ENCODE peak calls at places on chromosome 13, in nine cellular contexts. One of them, this sample, is unnamed.
A peak's percentile ranks its signal among the peaks of the same experiment; 100 is the strongest.

GRCh38 chr13:31674056-31674455 is 65.3 kb upstream of the RXFP2 start:
- DNase-seq in stimulated activated CD4-positive, alpha-beta T cell treated with anti-CD3 and anti-CD28 coated beads, Interleukin-2, amount 100 ng/mL, for 24 hours: no peak
- DNase-seq in RPMI8226: no peak
- DNase-seq in cardiac muscle cell: peak; percentile 66
- DNase-seq in epithelial cell of esophagus: no peak
- DNase-seq in T-helper 1 cell: no peak
- DNase-seq in NCI-H82: no peak
- DNase-seq in ovary: no peak
- DNase-seq in CD8-positive, alpha-beta T cell: no peak
- DNase-seq in this sample: no peak

GRCh38 chr13:69296130-69296529 is 811.5 kb upstream of the ATXN8OS start:
- DNase-seq in NCI-H82: no peak
- DNase-seq in epithelial cell of esophagus: no peak
- DNase-seq in cardiac muscle cell: no peak
- DNase-seq in ovary: no peak
- DNase-seq in CD8-positive, alpha-beta T cell: no peak
- DNase-seq in RPMI8226: no peak
- DNase-seq in stimulated activated CD4-positive, alpha-beta T cell treated with anti-CD3 and anti-CD28 coated beads, Interleukin-2, amount 100 ng/mL, for 24 hours: no peak
- DNase-seq in T-helper 1 cell: no peak
- DNase-seq in this sample: no peak

GRCh38 chr13:94858856-94859811 is 146.8 kb upstream of the SOX21 start:
- DNase-seq in cardiac muscle cell: peak; percentile 87
- DNase-seq in ovary: peak; percentile 64
- DNase-seq in RPMI8226: no peak
- DNase-seq in epithelial cell of esophagus: no peak
- DNase-seq in CD8-positive, alpha-beta T cell: no peak
- DNase-seq in T-helper 1 cell: no peak
- DNase-seq in NCI-H82: no peak
- DNase-seq in stimulated activated CD4-positive, alpha-beta T cell treated with anti-CD3 and anti-CD28 coated beads, Interleukin-2, amount 100 ng/mL, for 24 hours: no peak
- DNase-seq in this sample: no peak

GRCh38 chr13:41565221-41565620 is 107.9 kb downstream of the RGCC start:
- DNase-seq in epithelial cell of esophagus: peak; percentile 28
- DNase-seq in cardiac muscle cell: peak; percentile 67
- DNase-seq in ovary: no peak
- DNase-seq in stimulated activated CD4-positive, alpha-beta T cell treated with anti-CD3 and anti-CD28 coated beads, Interleukin-2, amount 100 ng/mL, for 24 hours: no peak
- DNase-seq in NCI-H82: no peak
- DNase-seq in RPMI8226: no peak
- DNase-seq in T-helper 1 cell: no peak
- DNase-seq in CD8-positive, alpha-beta T cell: no peak
- DNase-seq in this sample: no peak

GRCh38 chr13:52319876-52320275 is 86.1 kb downstream of the THSD1 start:
- DNase-seq in T-helper 1 cell: no peak
- DNase-seq in NCI-H82: no peak
- DNase-seq in RPMI8226: no peak
- DNase-seq in CD8-positive, alpha-beta T cell: no peak
- DNase-seq in epithelial cell of esophagus: peak; percentile 52
- DNase-seq in cardiac muscle cell: no peak
- DNase-seq in ovary: no peak
- DNase-seq in stimulated activated CD4-positive, alpha-beta T cell treated with anti-CD3 and anti-CD28 coated beads, Interleukin-2, amount 100 ng/mL, for 24 hours: no peak
- DNase-seq in this sample: no peak

GRCh38 chr13:24228852-24229458 is 68.4 kb downstream of the SPATA13 start:
- DNase-seq in epithelial cell of esophagus: peak; percentile 75
- DNase-seq in stimulated activated CD4-positive, alpha-beta T cell treated with anti-CD3 and anti-CD28 coated beads, Interleukin-2, amount 100 ng/mL, for 24 hours: no peak
- DNase-seq in cardiac muscle cell: peak; percentile 84
- DNase-seq in NCI-H82: peak; percentile 79
- DNase-seq in T-helper 1 cell: peak; percentile 35
- DNase-seq in ovary: no peak
- DNase-seq in RPMI8226: peak; percentile 57
- DNase-seq in CD8-positive, alpha-beta T cell: peak; percentile 34
- DNase-seq in this sample: no peak

GRCh38 chr13:33487575-33488243 is 202.2 kb upstream of the STARD13 start:
- DNase-seq in stimulated activated CD4-positive, alpha-beta T cell treated with anti-CD3 and anti-CD28 coated beads, Interleukin-2, amount 100 ng/mL, for 24 hours: no peak
- DNase-seq in RPMI8226: no peak
- DNase-seq in epithelial cell of esophagus: peak; percentile 56
- DNase-seq in T-helper 1 cell: no peak
- DNase-seq in cardiac muscle cell: peak; percentile 68
- DNase-seq in CD8-positive, alpha-beta T cell: no peak
- DNase-seq in NCI-H82: peak; percentile 54
- DNase-seq in ovary: no peak
- DNase-seq in this sample: no peak

GRCh38 chr13:86193281-86193680 is 394.1 kb upstream of the SLITRK6 start:
- DNase-seq in RPMI8226: no peak
- DNase-seq in T-helper 1 cell: no peak
- DNase-seq in epithelial cell of esophagus: peak; percentile 28
- DNase-seq in NCI-H82: no peak
- DNase-seq in CD8-positive, alpha-beta T cell: no peak
- DNase-seq in cardiac muscle cell: no peak
- DNase-seq in ovary: no peak
- DNase-seq in stimulated activated CD4-positive, alpha-beta T cell treated with anti-CD3 and anti-CD28 coated beads, Interleukin-2, amount 100 ng/mL, for 24 hours: no peak
- DNase-seq in this sample: no peak

GRCh38 chr13:99908129-99908805 is 63.3 kb downstream of the ZIC5 start:
- DNase-seq in cardiac muscle cell: no peak
- DNase-seq in CD8-positive, alpha-beta T cell: no peak
- DNase-seq in RPMI8226: no peak
- DNase-seq in ovary: no peak
- DNase-seq in epithelial cell of esophagus: no peak
- DNase-seq in stimulated activated CD4-positive, alpha-beta T cell treated with anti-CD3 and anti-CD28 coated beads, Interleukin-2, amount 100 ng/mL, for 24 hours: no peak
- DNase-seq in T-helper 1 cell: no peak
- DNase-seq in NCI-H82: no peak
- DNase-seq in this sample: no peak

GRCh38 chr13:44272692-44273091 is 100.9 kb upstream of the SERP2 start:
- DNase-seq in RPMI8226: no peak
- DNase-seq in cardiac muscle cell: peak; percentile 46
- DNase-seq in epithelial cell of esophagus: no peak
- DNase-seq in ovary: no peak
- DNase-seq in T-helper 1 cell: no peak
- DNase-seq in CD8-positive, alpha-beta T cell: no peak
- DNase-seq in NCI-H82: no peak
- DNase-seq in stimulated activated CD4-positive, alpha-beta T cell treated with anti-CD3 and anti-CD28 coated beads, Interleukin-2, amount 100 ng/mL, for 24 hours: no peak
- DNase-seq in this sample: no peak

GRCh38 chr13:110636701-110637201 is 21.4 kb downstream of the NAXD start:
- DNase-seq in ovary: no peak
- DNase-seq in NCI-H82: no peak
- DNase-seq in cardiac muscle cell: no peak
- DNase-seq in epithelial cell of esophagus: peak; percentile 33
- DNase-seq in stimulated activated CD4-positive, alpha-beta T cell treated with anti-CD3 and anti-CD28 coated beads, Interleukin-2, amount 100 ng/mL, for 24 hours: no peak
- DNase-seq in T-helper 1 cell: no peak
- DNase-seq in RPMI8226: no peak
- DNase-seq in CD8-positive, alpha-beta T cell: no peak
- DNase-seq in this sample: no peak

GRCh38 chr13:41544824-41545707 is 87.7 kb downstream of the RGCC start:
- DNase-seq in RPMI8226: no peak
- DNase-seq in NCI-H82: no peak
- DNase-seq in ovary: no peak
- DNase-seq in T-helper 1 cell: no peak
- DNase-seq in epithelial cell of esophagus: peak; percentile 85
- DNase-seq in stimulated activated CD4-positive, alpha-beta T cell treated with anti-CD3 and anti-CD28 coated beads, Interleukin-2, amount 100 ng/mL, for 24 hours: no peak
- DNase-seq in cardiac muscle cell: no peak
- DNase-seq in CD8-positive, alpha-beta T cell: no peak
- DNase-seq in this sample: no peak

GRCh38 chr13:98510156-98510509 is 66.8 kb downstream of the STK24 start:
- DNase-seq in CD8-positive, alpha-beta T cell: no peak
- DNase-seq in T-helper 1 cell: no peak
- DNase-seq in cardiac muscle cell: no peak
- DNase-seq in RPMI8226: no peak
- DNase-seq in ovary: no peak
- DNase-seq in epithelial cell of esophagus: no peak
- DNase-seq in NCI-H82: no peak
- DNase-seq in stimulated activated CD4-positive, alpha-beta T cell treated with anti-CD3 and anti-CD28 coated beads, Interleukin-2, amount 100 ng/mL, for 24 hours: no peak
- DNase-seq in this sample: no peak

GRCh38 chr13:49113526-49114286 is 106.4 kb upstream of the MLNR start:
- DNase-seq in NCI-H82: no peak
- DNase-seq in cardiac muscle cell: peak; percentile 73
- DNase-seq in epithelial cell of esophagus: peak; percentile 62
- DNase-seq in CD8-positive, alpha-beta T cell: no peak
- DNase-seq in T-helper 1 cell: no peak
- DNase-seq in RPMI8226: no peak
- DNase-seq in ovary: no peak
- DNase-seq in stimulated activated CD4-positive, alpha-beta T cell treated with anti-CD3 and anti-CD28 coated beads, Interleukin-2, amount 100 ng/mL, for 24 hours: no peak
- DNase-seq in this sample: no peak

GRCh38 chr13:74325106-74325505 is 190.9 kb upstream of the KLF12 start:
- DNase-seq in NCI-H82: no peak
- DNase-seq in T-helper 1 cell: no peak
- DNase-seq in CD8-positive, alpha-beta T cell: no peak
- DNase-seq in stimulated activated CD4-positive, alpha-beta T cell treated with anti-CD3 and anti-CD28 coated beads, Interleukin-2, amount 100 ng/mL, for 24 hours: no peak
- DNase-seq in ovary: peak; percentile 27
- DNase-seq in RPMI8226: peak; percentile 2
- DNase-seq in cardiac muscle cell: peak; percentile 88
- DNase-seq in epithelial cell of esophagus: peak; percentile 45
- DNase-seq in this sample: no peak

GRCh38 chr13:31274345-31274870 is 74.6 kb downstream of the B3GLCT start:
- DNase-seq in stimulated activated CD4-positive, alpha-beta T cell treated with anti-CD3 and anti-CD28 coated beads, Interleukin-2, amount 100 ng/mL, for 24 hours: no peak
- DNase-seq in CD8-positive, alpha-beta T cell: no peak
- DNase-seq in NCI-H82: no peak
- DNase-seq in ovary: no peak
- DNase-seq in RPMI8226: no peak
- DNase-seq in cardiac muscle cell: peak; percentile 12
- DNase-seq in epithelial cell of esophagus: no peak
- DNase-seq in T-helper 1 cell: no peak
- DNase-seq in this sample: no peak

GRCh38 chr13:109989155-109989554 is 202.8 kb upstream of the IRS2 start:
- DNase-seq in T-helper 1 cell: no peak
- DNase-seq in epithelial cell of esophagus: no peak
- DNase-seq in stimulated activated CD4-positive, alpha-beta T cell treated with anti-CD3 and anti-CD28 coated beads, Interleukin-2, amount 100 ng/mL, for 24 hours: no peak
- DNase-seq in CD8-positive, alpha-beta T cell: no peak
- DNase-seq in NCI-H82: no peak
- DNase-seq in cardiac muscle cell: peak; percentile 30
- DNase-seq in ovary: no peak
- DNase-seq in RPMI8226: no peak
- DNase-seq in this sample: no peak

GRCh38 chr13:97332725-97333124 is 101.2 kb upstream of the RAP2A start:
- DNase-seq in T-helper 1 cell: no peak
- DNase-seq in epithelial cell of esophagus: no peak
- DNase-seq in ovary: no peak
- DNase-seq in stimulated activated CD4-positive, alpha-beta T cell treated with anti-CD3 and anti-CD28 coated beads, Interleukin-2, amount 100 ng/mL, for 24 hours: no peak
- DNase-seq in RPMI8226: no peak
- DNase-seq in cardiac muscle cell: no peak
- DNase-seq in NCI-H82: no peak
- DNase-seq in CD8-positive, alpha-beta T cell: no peak
- DNase-seq in this sample: no peak

GRCh38 chr13:41700790-41701310 is 243.5 kb downstream of the RGCC start:
- DNase-seq in stimulated activated CD4-positive, alpha-beta T cell treated with anti-CD3 and anti-CD28 coated beads, Interleukin-2, amount 100 ng/mL, for 24 hours: no peak
- DNase-seq in RPMI8226: peak; percentile 39
- DNase-seq in epithelial cell of esophagus: peak; percentile 10
- DNase-seq in NCI-H82: no peak
- DNase-seq in ovary: no peak
- DNase-seq in cardiac muscle cell: peak; percentile 69
- DNase-seq in CD8-positive, alpha-beta T cell: no peak
- DNase-seq in T-helper 1 cell: no peak
- DNase-seq in this sample: no peak

GRCh38 chr13:52921194-52921593 is 72.8 kb upstream of the PCDH8 start:
- DNase-seq in RPMI8226: peak; percentile 55
- DNase-seq in epithelial cell of esophagus: no peak
- DNase-seq in T-helper 1 cell: no peak
- DNase-seq in CD8-positive, alpha-beta T cell: no peak
- DNase-seq in cardiac muscle cell: no peak
- DNase-seq in NCI-H82: no peak
- DNase-seq in ovary: no peak
- DNase-seq in stimulated activated CD4-positive, alpha-beta T cell treated with anti-CD3 and anti-CD28 coated beads, Interleukin-2, amount 100 ng/mL, for 24 hours: no peak
- DNase-seq in this sample: no peak